ENCODE peak calls at places on chromosome X, in six cellular contexts. X is activated T-helper 1 cell treated with anti-CD3 and anti-CD28 coated beads, Interleukin-2, amount 50 U/mL, for 16 hours; U is progenitor cell of endocrine pancreas; J is Kasumi-1; B is neural crest cell; D is posterior vena cava. F is an unnamed sample.

GRCh38 chrX:140712413-140713173 is 3.0 kb downstream of the LINC00632 start:
- DNase-seq in D (peak; percentile 85), X (peak; percentile 2), J (peak; percentile 61), U (peak; percentile 42), B (peak; percentile 54), F (no peak)

GRCh38 chrX:24392709-24393108 is 32.3 kb downstream of the SUPT20HL1 start:
- DNase-seq in B (no peak), J (no peak), X (no peak), U (no peak), D (no peak), F (no peak)

GRCh38 chrX:44918722-44919121 is 45.7 kb downstream of the KDM6A start:
- DNase-seq in D (no peak), J (no peak), B (no peak), U (no peak), X (no peak), F (no peak)

GRCh38 chrX:47146121-47146935 is 1.3 kb downstream of the RBM10 start:
- DNase-seq in U (no peak), B (no peak), J (no peak), X (no peak), D (no peak), F (no peak)

GRCh38 chrX:8721536-8721935 is 10.4 kb downstream of the ANOS1 start:
- DNase-seq in B (no peak), U (no peak), J (no peak), D (no peak), X (no peak), F (no peak)

GRCh38 chrX:142483965-142484364 is 278.9 kb upstream of the MAGEC2 start:
- DNase-seq in X (no peak), D (no peak), B (no peak), J (no peak), U (no peak), F (no peak)

GRCh38 chrX:109281478-109282275 is 200.2 kb downstream of the GUCY2F start:
- DNase-seq in D (no peak), U (no peak), B (no peak), J (peak; percentile 70), X (no peak), F (no peak)

GRCh38 chrX:46953137-46953527 is 40.9 kb downstream of the JADE3 start:
- DNase-seq in X (no peak), J (no peak), D (no peak), U (no peak), B (no peak), F (no peak)

GRCh38 chrX:17597836-17598434 is 139.4 kb upstream of the SCML1 start:
- DNase-seq in X (no peak), U (no peak), J (no peak), B (no peak), D (peak; percentile 89), F (no peak)

GRCh38 chrX:39439910-39440733 is 638.9 kb downstream of the MID1IP1 start:
- DNase-seq in D (no peak), B (no peak), J (no peak), X (no peak), U (no peak), F (no peak)